ENCODE peak calls at places on chromosomes 16 and 17, in eight cellular contexts. A, V, Y, H, D, S, Z and C are unnamed samples.

GRCh38 chr16:3755249-3755648 is 37.9 kb upstream of the TRAP1 start:
- DNase-seq in V (no peak), Y (no peak), H (no peak), S (no peak), D (no peak), A (no peak), Z (no peak), C (no peak)

GRCh38 chr17:66712453-66712852 is 122.5 kb upstream of the CACNG5 start:
- DNase-seq in Y (no peak), S (no peak), D (no peak), A (no peak), H (no peak), Z (peak; percentile 58), V (no peak), C (no peak)

GRCh38 chr16:72066747-72067146 is 3.7 kb downstream of the HPR start:
- DNase-seq in A (peak; percentile 28), S (no peak), H (peak; percentile 12), Z (no peak), D (peak; percentile 44), Y (peak; percentile 42), V (no peak), C (no peak)

GRCh38 chr17:80720624-80721577 is 176.3 kb downstream of the RPTOR start:
- DNase-seq in H (no peak), A (no peak), Z (no peak), D (no peak), Y (peak; percentile 97), S (peak; percentile 46), V (peak; percentile 45), C (peak; percentile 49)

GRCh38 chr16:53515811-53516210 is 12.8 kb upstream of the AKTIP start:
- DNase-seq in A (no peak), Y (no peak), H (no peak), Z (no peak), D (no peak), S (no peak), V (no peak), C (no peak)

GRCh38 chr16:85423631-85424030 is 189.5 kb upstream of the GSE1 start:
- DNase-seq in Y (no peak), H (no peak), Z (no peak), A (no peak), S (no peak), D (no peak), V (peak; percentile 38), C (no peak)

GRCh38 chr17:49434821-49435581 is 20.3 kb upstream of the PHB1 start:
- DNase-seq in Y (peak; percentile 88), Z (peak; percentile 48), H (peak; percentile 29), A (peak; percentile 62), S (no peak), V (no peak), D (peak; percentile 0), C (no peak)

GRCh38 chr16:13896543-13897182 is 23.3 kb upstream of the ERCC4 start:
- DNase-seq in V (no peak), D (no peak), Y (peak; percentile 41), S (no peak), Z (no peak), H (no peak), A (no peak), C (no peak)

GRCh38 chr17:1512351-1512750 is 4.1 kb downstream of the INPP5K start:
- DNase-seq in D (no peak), H (no peak), Y (no peak), S (no peak), Z (no peak), A (no peak), V (no peak), C (no peak)

GRCh38 chr17:63837962-63838585 is 4.4 kb downstream of the SMARCD2 start:
- DNase-seq in S (no peak), Z (no peak), A (no peak), H (no peak), D (no peak), Y (no peak), V (no peak), C (no peak)

GRCh38 chr17:76545918-76546555 is 6.2 kb downstream of the PRCD start:
- DNase-seq in D (no peak), H (no peak), Z (no peak), S (no peak), A (no peak), Y (no peak), V (peak; percentile 27), C (no peak)

GRCh38 chr17:40699359-40699758 is 4.2 kb downstream of the KRT24 start:
- DNase-seq in Y (no peak), D (no peak), S (no peak), A (no peak), V (no peak), Z (no peak), H (no peak), C (no peak)

GRCh38 chr16:50279142-50279865 is 13.0 kb downstream of the ADCY7 start:
- DNase-seq in S (no peak), V (peak; percentile 74), A (no peak), Z (peak; percentile 79), H (no peak), D (no peak), Y (no peak), C (no peak)

GRCh38 chr17:37220609-37220953 is 155.2 kb upstream of the C17orf78 start:
- DNase-seq in S (no peak), Y (peak; percentile 4), H (peak; percentile 21), A (peak; percentile 43), D (peak; percentile 6), Z (no peak), V (no peak), C (no peak)

GRCh38 chr17:34645636-34646035 is 66.3 kb downstream of the TMEM132E start:
- DNase-seq in H (no peak), A (no peak), Z (no peak), D (peak; percentile 96), V (no peak), S (no peak), Y (no peak), C (no peak)

GRCh38 chr17:556431-556995 is 158.1 kb downstream of the VPS53 start:
- DNase-seq in Y (no peak), Z (no peak), A (no peak), S (no peak), H (no peak), V (no peak), D (no peak), C (no peak)

GRCh38 chr16:81711609-81712329 is 67.3 kb upstream of the PLCG2 start:
- DNase-seq in S (no peak), H (peak; percentile 96), D (no peak), A (peak; percentile 95), Y (peak; percentile 83), Z (no peak), V (peak; percentile 55), C (peak; percentile 68)

GRCh38 chr16:55905651-55906050 is 30.5 kb upstream of the CES5A start:
- DNase-seq in Y (no peak), S (no peak), A (no peak), D (no peak), V (no peak), Z (no peak), H (no peak), C (no peak)

GRCh38 chr17:33112763-33113162 is 121.1 kb downstream of the SPACA3 start:
- DNase-seq in S (no peak), A (no peak), H (no peak), D (no peak), Y (peak; percentile 92), V (no peak), Z (no peak), C (peak; percentile 16)

GRCh38 chr17:8285270-8286181 is 2.9 kb upstream of the RANGRF start:
- DNase-seq in H (no peak), Y (no peak), V (no peak), A (no peak), S (no peak), Z (no peak), D (peak; percentile 2), C (no peak)

GRCh38 chr16:72785886-72786285 is 262.0 kb downstream of the ZFHX3 start:
- DNase-seq in S (no peak), V (no peak), Z (no peak), Y (no peak), D (no peak), A (peak; percentile 13), H (no peak), C (no peak)

GRCh38 chr16:5432166-5432565 is 334.6 kb upstream of the EEF2KMT start:
- DNase-seq in S (no peak), A (no peak), Y (peak; percentile 7), V (no peak), Z (no peak), H (no peak), D (no peak), C (no peak)

GRCh38 chr17:65918450-65918849 is 273.5 kb downstream of the CEP112 start:
- DNase-seq in A (no peak), Z (no peak), H (no peak), Y (no peak), D (no peak), S (no peak), V (no peak), C (no peak)

GRCh38 chr16:71339481-71340171 is 18.9 kb upstream of the CALB2 start:
- DNase-seq in Z (no peak), H (no peak), S (no peak), D (no peak), Y (no peak), A (no peak), V (no peak), C (no peak)

GRCh38 chr17:7846765-7847661 is 7.9 kb upstream of the TMEM88 start:
- DNase-seq in A (no peak), Y (no peak), Z (no peak), D (no peak), S (no peak), H (no peak), V (peak; percentile 38), C (no peak)

GRCh38 chr17:81870155-81870977 is 771 bp downstream of the ARHGDIA start:
- DNase-seq in S (no peak), Z (peak; percentile 41), D (no peak), H (no peak), A (peak; percentile 61), Y (peak; percentile 38), V (peak; percentile 77), C (no peak)

GRCh38 chr16:87054154-87054553 is 263.0 kb downstream of the C16orf95 start:
- DNase-seq in A (no peak), Y (no peak), V (no peak), Z (no peak), S (no peak), H (no peak), D (no peak), C (no peak)

GRCh38 chr17:48178327-48178726 is 70.8 kb downstream of the SNX11 start:
- DNase-seq in A (no peak), Y (no peak), S (no peak), V (no peak), Z (no peak), D (no peak), H (no peak), C (no peak)

GRCh38 chr17:76049239-76049638 is 22.1 kb upstream of the EVPL start:
- DNase-seq in Y (no peak), D (no peak), V (no peak), A (no peak), S (no peak), H (no peak), Z (no peak), C (no peak)

GRCh38 chr17:40501499-40501911 is at the start of gene TNS4:
- DNase-seq in Z (peak; percentile 91), V (peak; percentile 90), D (no peak), H (no peak), S (no peak), A (no peak), Y (peak; percentile 81), C (no peak)

GRCh38 chr16:68086336-68086821 is 1.2 kb downstream of the NFATC3 start:
- DNase-seq in Y (peak; percentile 35), V (no peak), S (no peak), H (no peak), A (peak; percentile 55), Z (no peak), D (no peak), C (no peak)

GRCh38 chr16:57632568-57632967 is 4.1 kb downstream of the ADGRG1 start:
- DNase-seq in S (no peak), H (no peak), Z (no peak), Y (no peak), V (no peak), A (no peak), D (no peak), C (no peak)

GRCh38 chr17:81888105-81888987 is 3.0 kb downstream of the ALYREF start:
- DNase-seq in D (no peak), S (no peak), A (no peak), H (no peak), Z (no peak), V (no peak), Y (no peak), C (no peak)